ENCODE peak calls at places on chromosomes 6 and 20, in five cellular contexts. One of them, this sample, is unnamed.

GRCh38 chr20:38534756-38535155 is 46.2 kb upstream of the ADIG start:
- DNase-seq in AG08395: no peak
- DNase-seq in neural progenitor cell: no peak
- DNase-seq in fibroblast of lung: no peak
- DNase-seq in lower lobe of right lung: no peak
- DNase-seq in this sample: no peak

GRCh38 chr6:91860951-91861350 is 1274.1 kb upstream of the MAP3K7 start:
- DNase-seq in fibroblast of lung: peak; percentile 54
- DNase-seq in neural progenitor cell: no peak
- DNase-seq in lower lobe of right lung: no peak
- DNase-seq in AG08395: no peak
- DNase-seq in this sample: no peak

GRCh38 chr20:44074252-44075151 is 112.5 kb downstream of the JPH2 start:
- DNase-seq in lower lobe of right lung: no peak
- DNase-seq in AG08395: peak; percentile 41
- DNase-seq in fibroblast of lung: peak; percentile 77
- DNase-seq in neural progenitor cell: no peak
- DNase-seq in this sample: peak; percentile 14

GRCh38 chr6:167806061-167806700 is 20.5 kb upstream of the AFDN start:
- DNase-seq in AG08395: no peak
- DNase-seq in fibroblast of lung: no peak
- DNase-seq in lower lobe of right lung: no peak
- DNase-seq in neural progenitor cell: no peak
- DNase-seq in this sample: no peak

GRCh38 chr6:75397806-75398465 is 95.7 kb downstream of the FILIP1 start:
- DNase-seq in neural progenitor cell: no peak
- DNase-seq in AG08395: no peak
- DNase-seq in fibroblast of lung: peak; percentile 76
- DNase-seq in lower lobe of right lung: no peak
- DNase-seq in this sample: no peak

GRCh38 chr6:31901415-31901952 is 402 bp downstream of the ZBTB12 start:
- DNase-seq in fibroblast of lung: peak; percentile 30
- DNase-seq in neural progenitor cell: peak; percentile 68
- DNase-seq in lower lobe of right lung: peak; percentile 75
- DNase-seq in AG08395: peak; percentile 55
- DNase-seq in this sample: peak; percentile 40

GRCh38 chr6:34005845-34006644 is 139.8 kb downstream of the GRM4 start:
- DNase-seq in lower lobe of right lung: no peak
- DNase-seq in neural progenitor cell: no peak
- DNase-seq in fibroblast of lung: no peak
- DNase-seq in AG08395: no peak
- DNase-seq in this sample: no peak

GRCh38 chr20:51667002-51667408 is 101.2 kb downstream of the ATP9A start:
- DNase-seq in fibroblast of lung: no peak
- DNase-seq in neural progenitor cell: no peak
- DNase-seq in lower lobe of right lung: no peak
- DNase-seq in AG08395: no peak
- DNase-seq in this sample: no peak

GRCh38 chr6:25136879-25137278 is 142.3 kb upstream of the CARMIL1 start:
- DNase-seq in AG08395: peak; percentile 37
- DNase-seq in neural progenitor cell: no peak
- DNase-seq in fibroblast of lung: no peak
- DNase-seq in lower lobe of right lung: no peak
- DNase-seq in this sample: no peak

GRCh38 chr6:56314683-56315523 is 67.5 kb upstream of the COL21A1 start:
- DNase-seq in fibroblast of lung: peak; percentile 56
- DNase-seq in neural progenitor cell: peak; percentile 58
- DNase-seq in lower lobe of right lung: no peak
- DNase-seq in AG08395: peak; percentile 58
- DNase-seq in this sample: no peak

GRCh38 chr6:48318670-48319069 is 207.7 kb upstream of the PTCHD4 start:
- DNase-seq in lower lobe of right lung: no peak
- DNase-seq in fibroblast of lung: no peak
- DNase-seq in neural progenitor cell: no peak
- DNase-seq in AG08395: no peak
- DNase-seq in this sample: no peak

GRCh38 chr6:112470396-112470795 is 123.3 kb downstream of the RFPL4B start:
- DNase-seq in neural progenitor cell: no peak
- DNase-seq in fibroblast of lung: no peak
- DNase-seq in lower lobe of right lung: no peak
- DNase-seq in AG08395: no peak
- DNase-seq in this sample: no peak

GRCh38 chr6:142478117-142478516 is 176.3 kb downstream of the ADGRG6 start:
- DNase-seq in lower lobe of right lung: peak; percentile 45
- DNase-seq in AG08395: peak; percentile 45
- DNase-seq in fibroblast of lung: peak; percentile 28
- DNase-seq in neural progenitor cell: no peak
- DNase-seq in this sample: no peak

GRCh38 chr6:43856005-43856765 is 86.2 kb downstream of the VEGFA start:
- DNase-seq in neural progenitor cell: peak; percentile 72
- DNase-seq in AG08395: peak; percentile 29
- DNase-seq in lower lobe of right lung: peak; percentile 68
- DNase-seq in fibroblast of lung: peak; percentile 28
- DNase-seq in this sample: no peak

GRCh38 chr6:119524410-119524809 is 174.8 kb upstream of the MAN1A1 start:
- DNase-seq in neural progenitor cell: no peak
- DNase-seq in AG08395: no peak
- DNase-seq in fibroblast of lung: no peak
- DNase-seq in lower lobe of right lung: no peak
- DNase-seq in this sample: no peak

GRCh38 chr6:21005816-21006553 is 471.7 kb downstream of the CDKAL1 start:
- DNase-seq in lower lobe of right lung: no peak
- DNase-seq in fibroblast of lung: peak; percentile 90
- DNase-seq in neural progenitor cell: no peak
- DNase-seq in AG08395: peak; percentile 60
- DNase-seq in this sample: no peak

GRCh38 chr20:21391495-21392298 is 5.6 kb downstream of the NKX2-4 start:
- DNase-seq in neural progenitor cell: peak; percentile 77
- DNase-seq in fibroblast of lung: no peak
- DNase-seq in AG08395: no peak
- DNase-seq in lower lobe of right lung: no peak
- DNase-seq in this sample: no peak